ENCODE peak calls at places on chromosomes 7 and 10, in ten cellular contexts. G is mesendoderm; R is COR-L47; E is HEK293T; Y is skeletal muscle cell; P is stimulated activated CD4-positive, alpha-beta T cell treated with anti-CD3 and anti-CD28 coated beads, Interleukin-1b, Interleukin-23, amount 100 ng/mL, for 48 hours; H is NCI-H446; U is pons; I is activated T-cell treated with anti-CD3 and anti-CD28 coated beads, Interleukin-2, amount 50 U/mL, for 72 hours; K is effector memory CD8-positive, alpha-beta T cell. Q is an unnamed sample.

GRCh38 chr10:104584541-104584940 is 56.5 kb upstream of the SORCS3 start:
- DNase-seq in G (no peak), R (no peak), E (no peak), Y (no peak), P (no peak), H (no peak), U (no peak), I (no peak), K (no peak), Q (no peak)

GRCh38 chr10:14185501-14186045 is 145.2 kb downstream of the FRMD4A start:
- DNase-seq in G (peak; percentile 99), R (no peak), E (peak; percentile 52), Y (peak; percentile 41), P (peak; percentile 84), H (peak; percentile 89), U (no peak), I (peak; percentile 78), K (peak; percentile 33), Q (no peak)

GRCh38 chr7:48180981-48181380 is 9.7 kb downstream of the ABCA13 start:
- DNase-seq in G (no peak), R (no peak), E (no peak), Y (no peak), P (no peak), H (no peak), U (no peak), I (no peak), K (no peak), Q (no peak)

GRCh38 chr7:11193131-11193867 is 219.6 kb downstream of the PHF14 start:
- DNase-seq in G (peak; percentile 89), R (peak; percentile 75), E (peak; percentile 20), Y (no peak), P (no peak), H (peak; percentile 52), U (no peak), I (no peak), K (no peak), Q (no peak)

GRCh38 chr7:141128506-141128905 is 54.6 kb downstream of the TMEM178B start:
- DNase-seq in G (no peak), R (no peak), E (no peak), Y (no peak), P (no peak), H (no peak), U (peak; percentile 78), I (no peak), K (no peak), Q (no peak)

GRCh38 chr10:604716-605631 is 84.5 kb downstream of the DIP2C start:
- DNase-seq in G (no peak), R (no peak), E (no peak), Y (no peak), P (no peak), H (no peak), U (no peak), I (no peak), K (no peak), Q (no peak)

GRCh38 chr7:135558337-135558767 is 635 bp downstream of the NUP205 start:
- DNase-seq in G (peak; percentile 89), R (peak; percentile 82), E (peak; percentile 75), Y (no peak), P (peak; percentile 65), H (peak; percentile 50), U (peak; percentile 78), I (peak; percentile 70), K (peak; percentile 57), Q (peak; percentile 52)

GRCh38 chr7:124784879-124785818 is 19.6 kb upstream of the GPR37 start:
- DNase-seq in G (peak; percentile 82), R (peak; percentile 54), E (peak; percentile 59), Y (peak; percentile 10), P (peak; percentile 7), H (peak; percentile 67), U (peak; percentile 80), I (peak; percentile 12), K (no peak), Q (peak; percentile 51)

GRCh38 chr10:43852644-43853214 is 204.0 kb upstream of the ZNF32 start:
- DNase-seq in G (no peak), R (no peak), E (no peak), Y (no peak), P (no peak), H (no peak), U (no peak), I (no peak), K (no peak), Q (no peak)

GRCh38 chr7:91043181-91043580 is 221.1 kb upstream of the FZD1 start:
- DNase-seq in G (no peak), R (no peak), E (no peak), Y (no peak), P (no peak), H (no peak), U (peak; percentile 64), I (no peak), K (no peak), Q (no peak)

GRCh38 chr10:92240289-92241157 is 50.4 kb downstream of the CPEB3 start:
- DNase-seq in G (peak; percentile 80), R (peak; percentile 30), E (peak; percentile 78), Y (no peak), P (peak; percentile 2), H (no peak), U (peak; percentile 96), I (peak; percentile 13), K (peak; percentile 11), Q (peak; percentile 78)

GRCh38 chr10:84996580-84996979 is 668.2 kb downstream of the CCSER2 start:
- DNase-seq in G (no peak), R (no peak), E (no peak), Y (no peak), P (no peak), H (no peak), U (no peak), I (no peak), K (no peak), Q (no peak)

GRCh38 chr10:104260775-104261115 is 6.1 kb downstream of the GSTO1 start:
- DNase-seq in G (no peak), R (no peak), E (no peak), Y (peak; percentile 52), P (no peak), H (no peak), U (no peak), I (no peak), K (no peak), Q (no peak)

GRCh38 chr7:151696738-151697514 is 177.2 kb upstream of the RHEB start:
- DNase-seq in G (peak; percentile 70), R (peak; percentile 98), E (no peak), Y (no peak), P (no peak), H (peak; percentile 23), U (no peak), I (no peak), K (no peak), Q (peak; percentile 87)

GRCh38 chr7:24982917-24983316 is 2.9 kb upstream of the OSBPL3 start:
- DNase-seq in G (peak; percentile 42), R (no peak), E (no peak), Y (no peak), P (no peak), H (no peak), U (no peak), I (no peak), K (no peak), Q (no peak)

GRCh38 chr7:29102554-29103151 is 43.7 kb downstream of the CPVL start:
- DNase-seq in G (peak; percentile 83), R (peak; percentile 44), E (peak; percentile 59), Y (peak; percentile 16), P (peak; percentile 8), H (peak; percentile 36), U (peak; percentile 72), I (peak; percentile 43), K (peak; percentile 4), Q (peak; percentile 55)

GRCh38 chr10:124174071-124174566 is 80.7 kb upstream of the CHST15 start:
- DNase-seq in G (no peak), R (no peak), E (no peak), Y (no peak), P (no peak), H (no peak), U (no peak), I (no peak), K (no peak), Q (no peak)

GRCh38 chr7:142832452-142832851 is 22.4 kb upstream of the EPHB6 start:
- DNase-seq in G (no peak), R (no peak), E (no peak), Y (no peak), P (no peak), H (no peak), U (no peak), I (no peak), K (no peak), Q (no peak)

GRCh38 chr7:47786557-47787248 is 161.6 kb downstream of the PKD1L1 start:
- DNase-seq in G (peak; percentile 93), R (no peak), E (peak; percentile 42), Y (peak; percentile 99), P (no peak), H (no peak), U (no peak), I (no peak), K (no peak), Q (peak; percentile 59)

GRCh38 chr10:1011696-1012095 is 14.0 kb downstream of the IDI2 start:
- DNase-seq in G (no peak), R (no peak), E (no peak), Y (no peak), P (no peak), H (no peak), U (no peak), I (no peak), K (no peak), Q (no peak)